ENCODE peak calls at places on chromosomes 6 and 20, in five cellular contexts. R, L, Y, Q and I are unnamed samples.

GRCh38 chr6:82015526-82015925 is 232.0 kb downstream of the IBTK start:
- DNase-seq in L (no peak), Q (no peak), R (peak), Y (no peak), I (no peak)

GRCh38 chr6:169864148-169865030 is 113.0 kb downstream of the ERMARD start:
- DNase-seq in Q (no peak), L (no peak), Y (no peak), R (no peak), I (no peak)

GRCh38 chr6:67883500-67884366 is 751.3 kb upstream of the ADGRB3 start:
- DNase-seq in L (no peak), Q (peak), R (no peak), Y (no peak), I (no peak)

GRCh38 chr20:52552181-52552872 is 360.7 kb upstream of the ZFP64 start:
- DNase-seq in Y (no peak), L (no peak), R (no peak), Q (no peak), I (no peak)

GRCh38 chr20:15889073-15889923 is 684.0 kb downstream of the KIF16B start:
- DNase-seq in Y (no peak), L (peak), Q (no peak), R (no peak), I (no peak)

GRCh38 chr6:47360388-47360787 is 50.7 kb upstream of the TNFRSF21 start:
- DNase-seq in Y (no peak), R (no peak), L (no peak), Q (peak), I (peak)

GRCh38 chr20:9079038-9079731 is 10.3 kb downstream of the PLCB4 start:
- DNase-seq in Q (no peak), L (no peak), R (no peak), Y (no peak), I (no peak)

GRCh38 chr20:46810442-46811327 is 84.0 kb upstream of the EYA2 start:
- DNase-seq in Q (no peak), R (no peak), L (no peak), Y (no peak), I (no peak)

GRCh38 chr6:90397929-90398674 is 101.5 kb upstream of the BACH2 start:
- DNase-seq in R (no peak), Y (no peak), Q (no peak), L (peak), I (no peak)

GRCh38 chr20:38875170-38875993 is 50.8 kb upstream of the FAM83D start:
- DNase-seq in R (no peak), Q (peak), L (peak), Y (no peak), I (peak)

GRCh38 chr6:140376209-140376608 is 1001.8 kb upstream of the CITED2 start:
- DNase-seq in Q (no peak), Y (no peak), L (no peak), R (no peak), I (no peak)

GRCh38 chr20:57665589-57665971 is 44.2 kb downstream of the PMEPA1 start:
- DNase-seq in R (no peak), L (no peak), Y (no peak), Q (no peak), I (no peak)

GRCh38 chr6:150254671-150255228 is 111.9 kb downstream of the PPP1R14C start:
- DNase-seq in Y (no peak), L (no peak), R (no peak), Q (no peak), I (no peak)

GRCh38 chr6:52230685-52231084 is 13.6 kb downstream of the IL17F start:
- DNase-seq in L (no peak), Y (no peak), Q (no peak), R (no peak), I (no peak)

GRCh38 chr20:5215592-5216304 is 88.9 kb downstream of the CDS2 start:
- DNase-seq in Q (no peak), R (no peak), L (no peak), Y (no peak), I (no peak)

GRCh38 chr6:28945360-28945759 is 21.6 kb upstream of the TRIM27 start:
- DNase-seq in R (no peak), Q (no peak), L (no peak), Y (no peak), I (no peak)

GRCh38 chr20:36199293-36200257 is 36.7 kb upstream of the AAR2 start:
- DNase-seq in Y (peak), R (peak), Q (peak), L (peak), I (no peak)

GRCh38 chr6:139240161-139241010 is 51.4 kb downstream of the TXLNB start:
- DNase-seq in Q (no peak), R (no peak), L (no peak), Y (no peak), I (no peak)

GRCh38 chr6:90288404-90288803 is 8.2 kb downstream of the BACH2 start:
- DNase-seq in R (no peak), Y (no peak), L (no peak), Q (no peak), I (no peak)

GRCh38 chr6:34063641-34064040 is 82.2 kb downstream of the GRM4 start:
- DNase-seq in L (no peak), Q (no peak), Y (no peak), R (no peak), I (no peak)
- TF ChIP-seq POLR2AphosphoS5 in L (no peak), Q (no peak), Y (no peak), R (no peak), I (no peak)

DNA sequence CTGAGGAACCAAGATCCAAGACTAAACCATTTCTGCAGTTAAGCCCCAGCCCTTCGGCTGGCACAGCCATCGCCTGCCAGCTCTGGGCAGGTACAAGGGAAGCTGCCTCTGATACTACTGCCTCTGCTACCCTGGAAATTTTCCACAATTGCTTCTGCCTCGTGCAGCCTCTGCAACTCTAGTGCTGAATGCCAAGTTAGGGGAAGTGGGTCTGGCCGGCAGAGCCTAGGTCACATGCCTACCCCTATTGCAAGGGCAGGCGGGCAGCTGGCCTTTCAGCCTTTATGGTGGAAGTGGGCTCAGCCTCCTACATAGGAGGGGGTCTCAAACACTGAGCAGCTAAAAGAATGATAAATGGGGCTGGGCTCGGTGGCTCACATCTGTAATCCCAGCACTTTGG is 44.5 kb upstream of the TULP1 start:
- DNase-seq in Y (no peak), R (no peak), L (no peak), Q (no peak), I (no peak)
- TF ChIP-seq RAD21 in Y (no peak), R (no peak), L (no peak), Q (no peak), I (no peak)

GRCh38 chr20:20894753-20895152 is 182.3 kb upstream of the RALGAPA2 start:
- DNase-seq in R (no peak), L (no peak), Q (no peak), Y (no peak), I (no peak)

GRCh38 chr20:20895537-20895936 is 183.1 kb upstream of the RALGAPA2 start:
- DNase-seq in R (peak), L (no peak), Y (no peak), Q (no peak), I (no peak)

GRCh38 chr20:20892328-20892727 is 179.9 kb upstream of the RALGAPA2 start:
- DNase-seq in L (no peak), R (no peak), Q (no peak), Y (no peak), I (no peak)

GRCh38 chr20:20894280-20894679 is 181.8 kb upstream of the RALGAPA2 start:
- DNase-seq in Y (no peak), R (no peak), Q (no peak), L (no peak), I (no peak)

DNA sequence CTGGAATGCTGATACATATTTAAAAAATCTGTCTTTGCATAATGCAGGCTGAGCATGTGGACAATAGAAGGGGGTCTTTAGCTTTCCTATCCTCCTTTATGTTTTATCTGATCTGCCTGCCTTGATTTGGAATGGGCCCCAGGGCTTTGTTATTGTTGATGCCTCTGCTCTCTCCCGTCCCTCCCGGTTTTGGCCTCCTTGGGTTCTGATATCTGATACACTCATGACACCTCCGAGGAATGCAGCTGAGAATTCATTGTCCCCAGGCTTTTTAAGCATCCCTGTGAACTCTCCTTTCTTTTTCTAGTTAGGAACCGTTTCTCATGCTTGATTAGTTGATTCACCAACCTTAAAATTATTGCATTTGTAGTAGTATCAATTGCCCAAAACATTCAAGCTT is 185.5 kb upstream of the RALGAPA2 start:
- DNase-seq in L (no peak), Y (no peak), Q (no peak), R (no peak), I (no peak)
- TF ChIP-seq TAF1 in L (no peak), Y (no peak), Q (no peak), R (no peak), I (no peak)

GRCh38 chr6:31844507-31844906 is 17.0 kb downstream of the HSPA1B start:
- DNase-seq in L (no peak), Q (no peak), Y (no peak), R (no peak), I (no peak)
- TF ChIP-seq POLR2AphosphoS5 in L (no peak), Q (no peak), Y (peak), R (no peak), I (no peak)

DNA sequence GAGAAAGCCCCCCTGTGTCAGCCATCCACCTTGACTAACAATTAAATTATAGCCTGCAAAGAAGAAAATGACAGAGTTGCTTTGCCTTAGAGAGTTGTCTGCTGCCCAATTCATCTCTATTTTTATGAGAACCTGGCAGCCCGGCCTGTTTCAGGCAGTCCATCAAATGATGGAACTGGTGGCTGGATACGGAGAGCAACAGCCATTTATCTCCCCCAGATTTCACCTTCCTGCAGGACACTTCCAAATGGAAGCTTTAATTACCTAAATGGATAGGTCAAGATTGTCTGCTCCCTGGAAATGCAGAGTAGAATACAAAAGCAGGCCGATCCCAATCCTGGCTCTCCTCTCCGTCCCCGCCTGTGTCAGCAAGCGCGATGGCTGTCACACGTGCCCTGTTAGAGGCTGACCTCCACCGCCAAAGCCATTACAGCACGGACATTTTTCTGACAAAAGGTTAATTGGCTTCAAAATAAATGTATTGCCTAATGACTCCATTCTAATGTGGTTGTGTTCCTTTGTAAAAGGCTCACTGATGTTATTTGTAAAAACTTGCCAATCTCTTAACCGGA is 86.7 kb downstream of the PACRG start:
- DNase-seq in Y (no peak), R (no peak), L (peak), Q (no peak), I (no peak)
- TF ChIP-seq RAD21 in Y (no peak), R (no peak), L (no peak), Q (no peak), I (no peak)

DNA sequence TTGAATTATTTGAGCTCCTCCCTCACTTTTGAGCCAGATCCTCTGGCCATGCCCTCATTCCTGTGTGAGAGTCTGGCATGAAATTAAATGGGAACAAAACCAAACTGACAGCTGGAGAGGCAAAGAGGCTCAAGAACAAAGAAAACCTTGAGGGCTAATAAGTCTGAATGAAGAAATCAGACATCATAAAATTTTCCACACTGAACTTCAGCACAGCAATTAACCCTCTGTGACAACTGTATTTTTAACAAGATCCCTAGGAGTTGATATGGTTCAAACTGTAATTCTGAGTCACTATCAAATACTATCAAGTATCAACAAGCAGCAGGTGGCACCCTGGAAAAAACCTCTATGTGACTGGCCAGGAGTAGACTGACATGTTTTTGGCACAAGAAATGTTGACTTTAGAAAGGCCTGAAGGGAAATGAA is 109.4 kb upstream of the EMILIN3 start:
- DNase-seq in L (no peak), R (no peak), Q (no peak), Y (no peak), I (no peak)
- TF ChIP-seq TAF1 in L (no peak), R (no peak), Q (no peak), Y (no peak), I (no peak)